ENCODE peak calls at places on chromosomes 12 and 14, in ten cellular contexts. One of them, this sample, is unnamed.

GRCh38 chr14:84807673-84808072 is 722.3 kb upstream of the FLRT2 start:
- DNase-seq in small intestine: no peak
- DNase-seq in CD8-positive, alpha-beta memory T cell: no peak
- DNase-seq in hepatocyte: no peak
- DNase-seq in upper lobe of right lung: no peak
- DNase-seq in mesenchymal stem cell: no peak
- DNase-seq in psoas muscle: no peak
- DNase-seq in tibial artery: no peak
- DNase-seq in mammary epithelial cell: no peak
- DNase-seq in GM23248: no peak
- DNase-seq in this sample: no peak

GRCh38 chr12:130456375-130457199 is 118.9 kb downstream of the PIWIL1 start:
- DNase-seq in small intestine: peak; percentile 2
- DNase-seq in CD8-positive, alpha-beta memory T cell: no peak
- DNase-seq in hepatocyte: peak; percentile 24
- DNase-seq in upper lobe of right lung: no peak
- DNase-seq in mesenchymal stem cell: no peak
- DNase-seq in psoas muscle: no peak
- DNase-seq in tibial artery: no peak
- DNase-seq in mammary epithelial cell: no peak
- DNase-seq in GM23248: peak; percentile 1
- DNase-seq in this sample: no peak

GRCh38 chr12:49346659-49347306 is at the start of gene DNAJC22:
- DNase-seq in small intestine: no peak
- DNase-seq in CD8-positive, alpha-beta memory T cell: peak; percentile 31
- DNase-seq in hepatocyte: peak; percentile 73
- DNase-seq in upper lobe of right lung: peak; percentile 66
- DNase-seq in mesenchymal stem cell: no peak
- DNase-seq in psoas muscle: no peak
- DNase-seq in tibial artery: peak; percentile 64
- DNase-seq in mammary epithelial cell: no peak
- DNase-seq in GM23248: peak; percentile 60
- DNase-seq in this sample: no peak

GRCh38 chr14:23066368-23066767 is 9.0 kb upstream of the CDH24 start:
- DNase-seq in small intestine: no peak
- DNase-seq in CD8-positive, alpha-beta memory T cell: no peak
- DNase-seq in hepatocyte: no peak
- DNase-seq in upper lobe of right lung: no peak
- DNase-seq in mesenchymal stem cell: no peak
- DNase-seq in psoas muscle: no peak
- DNase-seq in tibial artery: peak; percentile 12
- DNase-seq in mammary epithelial cell: no peak
- DNase-seq in GM23248: no peak
- DNase-seq in this sample: no peak

GRCh38 chr12:132205271-132206092 is 61.2 kb downstream of the NOC4L start:
- DNase-seq in small intestine: no peak
- DNase-seq in CD8-positive, alpha-beta memory T cell: no peak
- DNase-seq in hepatocyte: no peak
- DNase-seq in upper lobe of right lung: no peak
- DNase-seq in mesenchymal stem cell: no peak
- DNase-seq in psoas muscle: no peak
- DNase-seq in tibial artery: peak; percentile 53
- DNase-seq in mammary epithelial cell: no peak
- DNase-seq in GM23248: peak; percentile 52
- DNase-seq in this sample: no peak

GRCh38 chr12:3753549-3754284 is 808 bp upstream of the CRACR2A start:
- DNase-seq in small intestine: no peak
- DNase-seq in CD8-positive, alpha-beta memory T cell: peak; percentile 10
- DNase-seq in hepatocyte: no peak
- DNase-seq in upper lobe of right lung: no peak
- DNase-seq in mesenchymal stem cell: peak; percentile 1
- DNase-seq in psoas muscle: no peak
- DNase-seq in tibial artery: no peak
- DNase-seq in mammary epithelial cell: no peak
- DNase-seq in GM23248: peak; percentile 38
- DNase-seq in this sample: no peak

GRCh38 chr12:71840226-71840847 is 778 bp downstream of the TBC1D15 start:
- DNase-seq in small intestine: peak; percentile 80
- DNase-seq in CD8-positive, alpha-beta memory T cell: no peak
- DNase-seq in hepatocyte: peak; percentile 55
- DNase-seq in upper lobe of right lung: no peak
- DNase-seq in mesenchymal stem cell: peak; percentile 95
- DNase-seq in psoas muscle: no peak
- DNase-seq in tibial artery: no peak
- DNase-seq in mammary epithelial cell: peak; percentile 86
- DNase-seq in GM23248: peak; percentile 89
- DNase-seq in this sample: peak; percentile 44

GRCh38 chr12:15629108-15629507 is 160.1 kb downstream of the EPS8 start:
- DNase-seq in small intestine: peak; percentile 88
- DNase-seq in CD8-positive, alpha-beta memory T cell: no peak
- DNase-seq in hepatocyte: peak; percentile 74
- DNase-seq in upper lobe of right lung: no peak
- DNase-seq in mesenchymal stem cell: peak; percentile 97
- DNase-seq in psoas muscle: peak; percentile 22
- DNase-seq in tibial artery: peak; percentile 91
- DNase-seq in mammary epithelial cell: peak; percentile 88
- DNase-seq in GM23248: peak; percentile 89
- DNase-seq in this sample: peak; percentile 81

GRCh38 chr14:101849640-101850039 is 88.1 kb downstream of the PPP2R5C start:
- DNase-seq in small intestine: no peak
- DNase-seq in CD8-positive, alpha-beta memory T cell: no peak
- DNase-seq in hepatocyte: no peak
- DNase-seq in upper lobe of right lung: no peak
- DNase-seq in mesenchymal stem cell: no peak
- DNase-seq in psoas muscle: no peak
- DNase-seq in tibial artery: no peak
- DNase-seq in mammary epithelial cell: no peak
- DNase-seq in GM23248: no peak
- DNase-seq in this sample: no peak

DNA sequence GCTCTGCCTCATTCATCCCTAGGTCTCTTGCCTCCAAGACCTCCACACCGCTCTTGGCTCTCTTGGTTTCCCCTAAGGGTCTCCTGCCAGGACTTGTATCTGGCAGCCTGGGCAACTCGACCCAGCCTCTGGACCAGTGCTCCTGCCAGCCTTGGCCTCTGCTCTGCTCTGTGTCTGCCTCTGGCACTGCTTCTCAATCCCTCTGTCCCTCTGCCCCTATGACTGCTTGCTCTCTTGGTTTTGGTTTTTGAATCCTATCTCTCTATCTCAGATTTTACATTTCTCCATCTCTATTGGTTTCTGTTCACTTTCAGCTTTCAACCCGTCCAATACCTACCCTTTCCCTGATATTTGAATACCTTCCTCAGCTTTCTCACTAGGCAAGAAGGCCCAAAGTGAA is 6.3 kb downstream of the ITGA5 start:
- DNase-seq in small intestine: no peak
- DNase-seq in CD8-positive, alpha-beta memory T cell: no peak
- DNase-seq in hepatocyte: no peak
- DNase-seq in upper lobe of right lung: no peak
- DNase-seq in mesenchymal stem cell: no peak
- DNase-seq in psoas muscle: no peak
- DNase-seq in tibial artery: peak; percentile 69
- DNase-seq in mammary epithelial cell: no peak
- DNase-seq in GM23248: peak; percentile 42
- DNase-seq in this sample: no peak
- H3K4me3 ChIP-seq in small intestine: no peak overlapping the region
- H3K4me3 ChIP-seq in CD8-positive, alpha-beta memory T cell: peak overlapping the region; percentile 85
- H3K4me3 ChIP-seq in hepatocyte: no peak overlapping the region
- H3K4me3 ChIP-seq in upper lobe of right lung: peak overlapping the region; percentile 18
- H3K4me3 ChIP-seq in mesenchymal stem cell: peak overlapping the region; percentile 17
- H3K4me3 ChIP-seq in psoas muscle: no peak overlapping the region
- H3K4me3 ChIP-seq in tibial artery: peak overlapping the region; percentile 83
- H3K4me3 ChIP-seq in mammary epithelial cell: no peak overlapping the region
- H3K4me3 ChIP-seq in GM23248: peak overlapping the region; percentile 57
- H3K4me3 ChIP-seq in this sample: no peak overlapping the region

GRCh38 chr12:113261847-113262470 is 40.7 kb downstream of the TPCN1 start:
- DNase-seq in small intestine: no peak
- DNase-seq in CD8-positive, alpha-beta memory T cell: peak; percentile 28
- DNase-seq in hepatocyte: no peak
- DNase-seq in upper lobe of right lung: no peak
- DNase-seq in mesenchymal stem cell: peak; percentile 31
- DNase-seq in psoas muscle: no peak
- DNase-seq in tibial artery: no peak
- DNase-seq in mammary epithelial cell: no peak
- DNase-seq in GM23248: no peak
- DNase-seq in this sample: no peak

GRCh38 chr12:113262710-113263109 is 41.4 kb downstream of the TPCN1 start:
- DNase-seq in small intestine: no peak
- DNase-seq in CD8-positive, alpha-beta memory T cell: no peak
- DNase-seq in hepatocyte: no peak
- DNase-seq in upper lobe of right lung: no peak
- DNase-seq in mesenchymal stem cell: peak; percentile 21
- DNase-seq in psoas muscle: no peak
- DNase-seq in tibial artery: no peak
- DNase-seq in mammary epithelial cell: no peak
- DNase-seq in GM23248: no peak
- DNase-seq in this sample: no peak

GRCh38 chr12:113259499-113259953 is 38.3 kb downstream of the TPCN1 start:
- DNase-seq in small intestine: peak; percentile 56
- DNase-seq in CD8-positive, alpha-beta memory T cell: no peak
- DNase-seq in hepatocyte: peak; percentile 30
- DNase-seq in upper lobe of right lung: no peak
- DNase-seq in mesenchymal stem cell: peak; percentile 40
- DNase-seq in psoas muscle: peak; percentile 87
- DNase-seq in tibial artery: peak; percentile 94
- DNase-seq in mammary epithelial cell: no peak
- DNase-seq in GM23248: peak; percentile 53
- DNase-seq in this sample: no peak

GRCh38 chr12:113260127-113260526 is 38.9 kb downstream of the TPCN1 start:
- DNase-seq in small intestine: no peak
- DNase-seq in CD8-positive, alpha-beta memory T cell: no peak
- DNase-seq in hepatocyte: no peak
- DNase-seq in upper lobe of right lung: no peak
- DNase-seq in mesenchymal stem cell: no peak
- DNase-seq in psoas muscle: no peak
- DNase-seq in tibial artery: no peak
- DNase-seq in mammary epithelial cell: no peak
- DNase-seq in GM23248: no peak
- DNase-seq in this sample: no peak

DNA sequence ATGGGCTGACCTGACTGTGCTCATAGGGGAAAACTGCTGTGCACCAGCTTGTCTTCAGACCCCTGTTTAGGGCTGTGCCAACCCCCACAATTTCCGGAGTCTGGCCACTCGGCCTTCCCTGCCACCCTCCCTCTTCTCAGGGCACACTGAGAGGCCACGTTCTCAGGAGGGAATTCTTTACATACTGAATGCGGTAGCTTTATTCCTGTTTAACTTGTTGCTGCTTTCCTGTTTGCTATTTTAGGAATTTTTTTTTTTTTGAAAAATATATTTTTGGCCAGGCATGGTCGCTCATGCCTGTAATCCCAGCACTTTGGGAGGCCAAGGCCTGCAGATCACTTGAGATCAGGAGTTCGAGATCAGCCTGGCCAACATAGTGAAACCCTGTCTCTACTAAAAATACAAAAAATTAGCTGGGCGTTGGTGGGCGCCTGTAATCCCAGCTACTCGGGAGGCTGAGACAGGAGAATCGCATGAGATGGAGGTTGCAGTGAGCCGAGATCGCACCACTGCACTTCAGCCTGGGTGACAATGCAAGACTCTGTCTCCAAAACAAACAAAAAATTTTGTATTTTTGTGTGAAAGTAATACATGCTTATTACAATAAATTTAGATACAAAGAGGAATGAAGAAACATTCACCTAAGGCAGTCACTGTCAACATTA is 39.5 kb downstream of the TPCN1 start:
- DNase-seq in small intestine: no peak
- DNase-seq in CD8-positive, alpha-beta memory T cell: no peak
- DNase-seq in hepatocyte: no peak
- DNase-seq in upper lobe of right lung: no peak
- DNase-seq in mesenchymal stem cell: no peak
- DNase-seq in psoas muscle: no peak
- DNase-seq in tibial artery: no peak
- DNase-seq in mammary epithelial cell: no peak
- DNase-seq in GM23248: no peak
- DNase-seq in this sample: no peak
- H3K27ac ChIP-seq in small intestine: peak overlapping the region; percentile 84
- H3K27ac ChIP-seq in CD8-positive, alpha-beta memory T cell: no peak overlapping the region
- H3K27ac ChIP-seq in hepatocyte: no peak overlapping the region
- H3K27ac ChIP-seq in upper lobe of right lung: peak overlapping the region; percentile 79
- H3K27ac ChIP-seq in mesenchymal stem cell: peak overlapping the region; percentile 65
- H3K27ac ChIP-seq in psoas muscle: peak overlapping the region; percentile 75
- H3K27ac ChIP-seq in tibial artery: peak overlapping the region; percentile 75
- H3K27ac ChIP-seq in mammary epithelial cell: no peak overlapping the region
- H3K27ac ChIP-seq in GM23248: no peak overlapping the region
- H3K27ac ChIP-seq in this sample: no peak overlapping the region

DNA sequence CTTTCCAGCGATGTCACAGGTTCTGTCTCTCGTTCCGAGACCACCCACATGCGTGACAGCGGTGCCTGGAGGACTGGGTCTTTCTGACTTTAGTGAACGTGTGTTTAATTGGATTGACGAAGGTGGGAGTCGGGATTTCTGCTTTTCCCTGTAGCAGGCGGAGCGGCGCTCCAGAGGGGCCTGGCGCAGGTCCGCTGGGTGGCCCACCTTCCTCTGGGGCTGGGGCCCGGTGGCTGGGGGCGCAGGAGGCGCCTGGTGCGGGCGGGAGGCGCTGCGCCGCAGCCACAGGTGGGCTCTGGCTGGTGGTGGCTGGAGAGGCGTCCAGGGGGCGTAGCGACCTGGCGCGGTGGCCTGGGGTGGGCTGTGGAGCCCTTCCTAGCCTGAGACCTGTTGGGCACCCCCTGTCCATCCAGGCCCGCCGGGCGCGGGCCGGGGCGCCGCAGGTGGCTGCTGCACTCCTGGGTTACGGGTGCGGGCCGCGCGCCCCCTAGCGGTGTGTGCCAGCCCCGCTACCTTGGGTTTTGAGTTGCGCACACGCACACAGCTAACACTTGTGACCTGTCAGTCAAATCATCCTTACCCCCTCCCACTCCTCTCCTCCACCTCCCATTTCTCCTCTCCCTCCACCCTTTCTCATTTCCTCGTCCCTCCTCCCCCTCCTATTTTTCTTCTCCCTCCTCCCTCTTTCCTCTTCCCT is 2.0 kb downstream of the MEG3 start:
- DNase-seq in small intestine: no peak
- DNase-seq in CD8-positive, alpha-beta memory T cell: no peak
- DNase-seq in hepatocyte: no peak
- DNase-seq in upper lobe of right lung: no peak
- DNase-seq in mesenchymal stem cell: no peak
- DNase-seq in psoas muscle: no peak
- DNase-seq in tibial artery: no peak
- DNase-seq in mammary epithelial cell: peak; percentile 20
- DNase-seq in GM23248: peak; percentile 80
- DNase-seq in this sample: peak; percentile 46
- H3K4me3 ChIP-seq in small intestine: no peak overlapping the region
- H3K4me3 ChIP-seq in CD8-positive, alpha-beta memory T cell: no peak overlapping the region
- H3K4me3 ChIP-seq in hepatocyte: no peak overlapping the region
- H3K4me3 ChIP-seq in upper lobe of right lung: peak overlapping the region; percentile 29
- H3K4me3 ChIP-seq in mesenchymal stem cell: peak overlapping the region; percentile 90
- H3K4me3 ChIP-seq in psoas muscle: peak overlapping the region; percentile 46
- H3K4me3 ChIP-seq in tibial artery: peak overlapping the region; percentile 49
- H3K4me3 ChIP-seq in mammary epithelial cell: peak overlapping the region; percentile 32
- H3K4me3 ChIP-seq in GM23248: peak overlapping the region; percentile 94
- H3K4me3 ChIP-seq in this sample: peak overlapping the region; percentile 86

DNA sequence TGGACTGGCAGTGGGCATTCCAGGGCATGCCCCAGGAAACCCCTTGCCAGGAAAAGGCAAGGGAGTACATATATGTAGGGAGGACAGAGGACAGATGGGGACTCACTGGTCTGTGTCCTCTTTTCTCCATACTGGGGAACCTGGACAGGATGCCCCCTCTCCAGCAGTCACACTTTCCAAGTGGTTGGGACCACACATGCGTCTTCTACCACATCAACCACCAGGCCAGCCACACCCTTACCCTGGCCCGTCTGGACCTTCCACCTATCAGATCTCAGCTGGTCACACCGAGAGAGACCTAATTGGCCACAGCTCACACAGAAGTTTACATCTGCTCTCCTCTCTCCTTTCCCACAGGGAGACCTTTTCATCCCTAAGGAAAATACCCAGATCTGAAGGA is 8.3 kb downstream of the ANKRD33 start:
- DNase-seq in small intestine: no peak
- DNase-seq in CD8-positive, alpha-beta memory T cell: no peak
- DNase-seq in hepatocyte: no peak
- DNase-seq in upper lobe of right lung: peak; percentile 28
- DNase-seq in mesenchymal stem cell: no peak
- DNase-seq in psoas muscle: no peak
- DNase-seq in tibial artery: no peak
- DNase-seq in mammary epithelial cell: no peak
- DNase-seq in GM23248: no peak
- DNase-seq in this sample: no peak
- H3K27ac ChIP-seq in small intestine: peak overlapping the region; percentile 43
- H3K27ac ChIP-seq in CD8-positive, alpha-beta memory T cell: no peak overlapping the region
- H3K27ac ChIP-seq in hepatocyte: no peak overlapping the region
- H3K27ac ChIP-seq in upper lobe of right lung: peak overlapping the region; percentile 30
- H3K27ac ChIP-seq in mesenchymal stem cell: no peak overlapping the region
- H3K27ac ChIP-seq in psoas muscle: peak overlapping the region; percentile 58
- H3K27ac ChIP-seq in tibial artery: no peak overlapping the region
- H3K27ac ChIP-seq in mammary epithelial cell: no peak overlapping the region
- H3K27ac ChIP-seq in GM23248: no peak overlapping the region
- H3K27ac ChIP-seq in this sample: no peak overlapping the region

This sample was measured in AG04450.